ENCODE peak calls at places on chromosomes 6 and 20, in nine cellular contexts. U is kidney tubule cell; A is stimulated activated CD4-positive, alpha-beta T cell treated with anti-CD3 and anti-CD28 coated beads, Interleukin-12 subunit alpha, Interleukin-12 subunit beta, amount 100 ng/mL, for 48 hours; B is stimulated activated naive CD8-positive, alpha-beta T cell treated with anti-CD3 and anti-CD28 coated beads, Interleukin-15, Interleukin-2, amounts not matched to agents 100 U/mL and 50 U/mL, for 24 hours; H is amygdala; G is GM03348; M is HuH-7.5; Q is GDM1; C is AG20443. I is an unnamed sample.
A peak's percentile ranks its signal among the peaks of the same experiment; 100 is the strongest.

GRCh38 chr6:88166493-88166900 is 350 bp upstream of the CNR1 start:
- DNase-seq in G (no peak), C (peak; percentile 12), B (no peak), A (no peak), U (peak; percentile 24), H (no peak), M (peak; percentile 33), Q (no peak), I (no peak)

GRCh38 chr6:145099713-145100112 is 635.6 kb downstream of the EPM2A start:
- DNase-seq in U (no peak), B (no peak), G (no peak), M (no peak), H (no peak), C (no peak), Q (no peak), A (no peak), I (no peak)

GRCh38 chr20:54221996-54222890 is 14.4 kb downstream of the PFDN4 start:
- DNase-seq in C (no peak), B (no peak), M (no peak), G (no peak), H (no peak), Q (no peak), U (no peak), A (no peak), I (no peak)

GRCh38 chr6:34073504-34073903 is 72.4 kb downstream of the GRM4 start:
- DNase-seq in A (no peak), M (no peak), Q (no peak), H (no peak), G (no peak), U (no peak), B (no peak), C (no peak), I (no peak)

GRCh38 chr20:5056801-5057599 is 55.7 kb upstream of the SLC23A2 start:
- DNase-seq in C (peak; percentile 70), B (peak; percentile 74), U (peak; percentile 55), Q (peak; percentile 88), M (peak; percentile 42), G (peak; percentile 52), H (peak; percentile 45), A (peak; percentile 79), I (no peak)

GRCh38 chr6:41689171-41690008 is 46.0 kb downstream of the TFEB start:
- DNase-seq in A (no peak), H (no peak), G (peak; percentile 57), B (no peak), M (no peak), C (peak; percentile 75), Q (no peak), U (peak; percentile 25), I (no peak)

GRCh38 chr6:111591370-111591900 is 14.2 kb downstream of the TRAF3IP2 start:
- DNase-seq in B (no peak), C (peak; percentile 91), A (no peak), H (no peak), U (peak; percentile 96), M (peak; percentile 50), Q (no peak), G (peak; percentile 89), I (no peak)

GRCh38 chr6:14804444-14805210 is 441.2 kb upstream of the JARID2 start:
- DNase-seq in M (no peak), A (no peak), B (no peak), C (peak; percentile 82), G (peak; percentile 78), H (peak; percentile 82), Q (no peak), U (peak; percentile 78), I (no peak)

GRCh38 chr6:3418521-3419060 is 38.3 kb downstream of the SLC22A23 start:
- DNase-seq in H (no peak), A (no peak), B (no peak), U (peak; percentile 14), Q (no peak), G (no peak), M (no peak), C (no peak), I (no peak)

GRCh38 chr6:7155871-7156579 is 48.3 kb downstream of the RREB1 start:
- DNase-seq in B (no peak), U (no peak), Q (no peak), G (no peak), H (no peak), M (no peak), C (no peak), A (no peak), I (no peak)

GRCh38 chr20:41476013-41476441 is 109.4 kb upstream of the EMILIN3 start:
- DNase-seq in A (no peak), C (peak; percentile 81), H (no peak), B (no peak), G (peak; percentile 75), Q (no peak), M (no peak), U (peak; percentile 12), I (no peak)

GRCh38 chr20:26163890-26164289 is 467.2 kb upstream of the ZNF337 start:
- DNase-seq in U (peak; percentile 88), A (no peak), Q (no peak), G (peak; percentile 75), C (peak; percentile 59), B (no peak), M (no peak), H (no peak), I (no peak)

GRCh38 chr20:5222919-5223634 is 93.7 kb downstream of the PROKR2 start:
- DNase-seq in Q (peak; percentile 41), H (peak; percentile 13), G (peak; percentile 85), U (peak; percentile 65), B (peak; percentile 71), A (peak; percentile 58), C (peak; percentile 83), M (peak; percentile 56), I (peak; percentile 35)

GRCh38 chr6:108850669-108851467 is 2.6 kb downstream of the ARMC2 start:
- DNase-seq in A (no peak), C (no peak), Q (no peak), M (no peak), H (no peak), G (no peak), U (no peak), B (no peak), I (no peak)

GRCh38 chr6:169863149-169863525 is 111.7 kb downstream of the ERMARD start:
- DNase-seq in H (no peak), U (no peak), C (peak; percentile 7), B (no peak), A (no peak), Q (no peak), M (no peak), G (no peak), I (no peak)

GRCh38 chr6:119390276-119390793 is 40.8 kb upstream of the MAN1A1 start:
- DNase-seq in B (no peak), U (peak; percentile 4), C (no peak), H (no peak), G (peak; percentile 5), A (no peak), M (no peak), Q (no peak), I (no peak)

GRCh38 chr6:93886416-93886815 is 467.1 kb upstream of the EPHA7 start:
- DNase-seq in B (no peak), A (no peak), C (no peak), U (no peak), H (no peak), M (no peak), Q (no peak), G (no peak), I (no peak)

GRCh38 chr6:138618168-138618567 is 118.9 kb upstream of the NHSL1 start:
- DNase-seq in M (no peak), U (no peak), B (no peak), C (no peak), Q (no peak), A (no peak), G (no peak), H (no peak), I (no peak)

GRCh38 chr20:60011512-60012507 is 53.6 kb downstream of the CDH26 start:
- DNase-seq in A (no peak), C (no peak), H (no peak), M (no peak), U (no peak), Q (no peak), G (no peak), B (peak; percentile 13), I (no peak)

GRCh38 chr20:1171461-1172093 is 13.2 kb downstream of the TMEM74B start:
- DNase-seq in Q (no peak), H (no peak), B (peak; percentile 29), M (peak; percentile 34), U (peak; percentile 29), G (peak; percentile 54), A (no peak), C (peak; percentile 50), I (no peak)

GRCh38 chr6:3327403-3327802 is 68.7 kb downstream of the PSMG4 start:
- DNase-seq in A (no peak), Q (no peak), B (no peak), C (no peak), G (no peak), H (no peak), M (no peak), U (no peak), I (no peak)

GRCh38 chr6:127441881-127442280 is 17.3 kb downstream of the KIAA0408 start:
- DNase-seq in B (no peak), M (no peak), U (no peak), H (no peak), A (no peak), C (no peak), G (no peak), Q (no peak), I (no peak)

GRCh38 chr6:166766769-166767168 is 139.7 kb upstream of the RPS6KA2 start:
- DNase-seq in G (no peak), B (no peak), Q (no peak), A (no peak), H (no peak), M (no peak), U (no peak), C (no peak), I (no peak)

GRCh38 chr6:620166-620565 is 36.7 kb downstream of the HUS1B start:
- DNase-seq in B (no peak), Q (no peak), H (no peak), M (no peak), A (no peak), U (no peak), G (no peak), C (no peak), I (no peak)

GRCh38 chr6:36577298-36577697 is 16.9 kb upstream of the SRSF3 start:
- DNase-seq in C (peak; percentile 85), U (peak; percentile 94), A (no peak), Q (no peak), H (no peak), B (no peak), G (peak; percentile 91), M (no peak), I (peak; percentile 39)

GRCh38 chr6:84796343-84796742 is 31.9 kb upstream of the TBX18 start:
- DNase-seq in Q (no peak), G (no peak), B (no peak), C (no peak), U (no peak), H (no peak), M (no peak), A (no peak), I (no peak)

GRCh38 chr20:49937023-49937929 is 1.1 kb downstream of the RNF114 start:
- DNase-seq in Q (peak; percentile 15), C (no peak), A (no peak), B (no peak), H (no peak), G (peak; percentile 19), U (peak; percentile 83), M (no peak), I (no peak)

GRCh38 chr20:49279677-49280462 is 2.0 kb upstream of the ZNFX1 start:
- DNase-seq in G (no peak), C (no peak), A (peak; percentile 6), B (no peak), Q (no peak), U (peak; percentile 28), M (no peak), H (no peak), I (no peak)

GRCh38 chr6:47464052-47464451 is 13.5 kb upstream of the CD2AP start:
- DNase-seq in A (no peak), M (no peak), B (no peak), H (no peak), G (no peak), C (no peak), Q (no peak), U (peak; percentile 85), I (no peak)

GRCh38 chr20:10374036-10374435 is 60.0 kb downstream of the MKKS start:
- DNase-seq in Q (no peak), A (no peak), C (no peak), G (no peak), U (no peak), M (no peak), H (no peak), B (no peak), I (no peak)

GRCh38 chr6:82362868-82363267 is 749 bp upstream of the TPBG start:
- DNase-seq in C (peak; percentile 87), A (no peak), U (no peak), G (peak; percentile 86), M (no peak), B (no peak), Q (no peak), H (no peak), I (no peak)

I was measured in 8988T.